ENCODE peak calls at places on chromosomes 12 and 14, in nine cellular contexts. One of them, this sample, is unnamed.

GRCh38 chr14:106174206-106174605 is 647.8 kb downstream of the TMEM121 start:
- DNase-seq in CD8-positive, alpha-beta T cell: peak
- DNase-seq in hippocampal formation: no peak
- DNase-seq in uterus: no peak
- DNase-seq in T-helper 2 cell: no peak
- DNase-seq in T1000: no peak
- DNase-seq in tibial nerve: no peak
- DNase-seq in SW 1271: no peak
- DNase-seq in activated gamma-delta T cell treated with Interleukin-2 at 50 U/mL for 16 hours: peak
- DNase-seq in this sample: no peak

GRCh38 chr12:104684884-104685283 is 228.1 kb downstream of the CHST11 start:
- DNase-seq in T-helper 2 cell: no peak
- DNase-seq in uterus: no peak
- DNase-seq in CD8-positive, alpha-beta T cell: no peak
- DNase-seq in tibial nerve: no peak
- DNase-seq in hippocampal formation: no peak
- DNase-seq in T1000: no peak
- DNase-seq in activated gamma-delta T cell treated with Interleukin-2 at 50 U/mL for 16 hours: no peak
- DNase-seq in SW 1271: no peak
- DNase-seq in this sample: no peak

GRCh38 chr12:56808954-56809353 is 45.8 kb downstream of the HSD17B6 start:
- DNase-seq in T-helper 2 cell: no peak
- DNase-seq in uterus: no peak
- DNase-seq in T1000: no peak
- DNase-seq in hippocampal formation: no peak
- DNase-seq in activated gamma-delta T cell treated with Interleukin-2 at 50 U/mL for 16 hours: no peak
- DNase-seq in CD8-positive, alpha-beta T cell: no peak
- DNase-seq in tibial nerve: no peak
- DNase-seq in SW 1271: no peak
- DNase-seq in this sample: no peak

GRCh38 chr14:24075485-24076301 is 4.3 kb downstream of the CPNE6 start:
- DNase-seq in tibial nerve: no peak
- DNase-seq in T-helper 2 cell: no peak
- DNase-seq in activated gamma-delta T cell treated with Interleukin-2 at 50 U/mL for 16 hours: no peak
- DNase-seq in hippocampal formation: no peak
- DNase-seq in SW 1271: no peak
- DNase-seq in CD8-positive, alpha-beta T cell: no peak
- DNase-seq in uterus: no peak
- DNase-seq in T1000: no peak
- DNase-seq in this sample: no peak

GRCh38 chr12:76270657-76271358 is 77.4 kb downstream of the BBS10 start:
- DNase-seq in SW 1271: no peak
- DNase-seq in T-helper 2 cell: no peak
- DNase-seq in tibial nerve: no peak
- DNase-seq in CD8-positive, alpha-beta T cell: no peak
- DNase-seq in T1000: no peak
- DNase-seq in uterus: no peak
- DNase-seq in hippocampal formation: no peak
- DNase-seq in activated gamma-delta T cell treated with Interleukin-2 at 50 U/mL for 16 hours: no peak
- DNase-seq in this sample: no peak

GRCh38 chr14:38755036-38755435 is 348.0 kb downstream of the SEC23A start:
- DNase-seq in SW 1271: no peak
- DNase-seq in CD8-positive, alpha-beta T cell: no peak
- DNase-seq in activated gamma-delta T cell treated with Interleukin-2 at 50 U/mL for 16 hours: no peak
- DNase-seq in uterus: no peak
- DNase-seq in T1000: no peak
- DNase-seq in T-helper 2 cell: no peak
- DNase-seq in tibial nerve: no peak
- DNase-seq in hippocampal formation: no peak
- DNase-seq in this sample: no peak

GRCh38 chr12:114895822-114896221 is 211.8 kb upstream of the TBX3 start:
- DNase-seq in CD8-positive, alpha-beta T cell: no peak
- DNase-seq in T-helper 2 cell: no peak
- DNase-seq in activated gamma-delta T cell treated with Interleukin-2 at 50 U/mL for 16 hours: no peak
- DNase-seq in SW 1271: no peak
- DNase-seq in uterus: no peak
- DNase-seq in hippocampal formation: no peak
- DNase-seq in T1000: no peak
- DNase-seq in tibial nerve: no peak
- DNase-seq in this sample: no peak

GRCh38 chr12:53113951-53114350 is 10.7 kb downstream of the SOAT2 start:
- DNase-seq in activated gamma-delta T cell treated with Interleukin-2 at 50 U/mL for 16 hours: no peak
- DNase-seq in tibial nerve: no peak
- DNase-seq in SW 1271: no peak
- DNase-seq in uterus: no peak
- DNase-seq in T-helper 2 cell: no peak
- DNase-seq in CD8-positive, alpha-beta T cell: no peak
- DNase-seq in T1000: no peak
- DNase-seq in hippocampal formation: no peak
- DNase-seq in this sample: no peak

GRCh38 chr12:122614839-122615238 is 87.8 kb downstream of the KNTC1 start:
- DNase-seq in T-helper 2 cell: no peak
- DNase-seq in CD8-positive, alpha-beta T cell: no peak
- DNase-seq in tibial nerve: no peak
- DNase-seq in hippocampal formation: no peak
- DNase-seq in activated gamma-delta T cell treated with Interleukin-2 at 50 U/mL for 16 hours: no peak
- DNase-seq in SW 1271: no peak
- DNase-seq in uterus: no peak
- DNase-seq in T1000: no peak
- DNase-seq in this sample: no peak

GRCh38 chr14:102285106-102285505 is 19.9 kb downstream of the MOK start:
- DNase-seq in SW 1271: no peak
- DNase-seq in tibial nerve: no peak
- DNase-seq in T-helper 2 cell: no peak
- DNase-seq in T1000: no peak
- DNase-seq in activated gamma-delta T cell treated with Interleukin-2 at 50 U/mL for 16 hours: no peak
- DNase-seq in hippocampal formation: no peak
- DNase-seq in CD8-positive, alpha-beta T cell: no peak
- DNase-seq in uterus: no peak
- DNase-seq in this sample: no peak

GRCh38 chr12:69910739-69911138 is 85.7 kb downstream of the MYRFL start:
- DNase-seq in hippocampal formation: no peak
- DNase-seq in SW 1271: no peak
- DNase-seq in T-helper 2 cell: no peak
- DNase-seq in tibial nerve: no peak
- DNase-seq in activated gamma-delta T cell treated with Interleukin-2 at 50 U/mL for 16 hours: no peak
- DNase-seq in CD8-positive, alpha-beta T cell: no peak
- DNase-seq in T1000: no peak
- DNase-seq in uterus: no peak
- DNase-seq in this sample: no peak

GRCh38 chr14:54278665-54279295 is 118.0 kb upstream of the CDKN3 start:
- DNase-seq in CD8-positive, alpha-beta T cell: no peak
- DNase-seq in T-helper 2 cell: no peak
- DNase-seq in hippocampal formation: no peak
- DNase-seq in T1000: no peak
- DNase-seq in uterus: no peak
- DNase-seq in activated gamma-delta T cell treated with Interleukin-2 at 50 U/mL for 16 hours: no peak
- DNase-seq in SW 1271: no peak
- DNase-seq in tibial nerve: no peak
- DNase-seq in this sample: no peak

GRCh38 chr14:26966942-26967341 is 369.1 kb upstream of the NOVA1 start:
- DNase-seq in T-helper 2 cell: no peak
- DNase-seq in tibial nerve: peak
- DNase-seq in T1000: no peak
- DNase-seq in activated gamma-delta T cell treated with Interleukin-2 at 50 U/mL for 16 hours: no peak
- DNase-seq in SW 1271: no peak
- DNase-seq in CD8-positive, alpha-beta T cell: no peak
- DNase-seq in hippocampal formation: peak
- DNase-seq in uterus: peak
- DNase-seq in this sample: no peak

GRCh38 chr12:108508243-108508642 is 6.8 kb upstream of the FICD start:
- DNase-seq in SW 1271: peak
- DNase-seq in CD8-positive, alpha-beta T cell: no peak
- DNase-seq in activated gamma-delta T cell treated with Interleukin-2 at 50 U/mL for 16 hours: no peak
- DNase-seq in T-helper 2 cell: no peak
- DNase-seq in tibial nerve: no peak
- DNase-seq in hippocampal formation: no peak
- DNase-seq in T1000: no peak
- DNase-seq in uterus: no peak
- DNase-seq in this sample: no peak

GRCh38 chr12:107967170-107967569 is 161.9 kb upstream of the WSCD2 start:
- DNase-seq in SW 1271: no peak
- DNase-seq in T-helper 2 cell: no peak
- DNase-seq in activated gamma-delta T cell treated with Interleukin-2 at 50 U/mL for 16 hours: no peak
- DNase-seq in CD8-positive, alpha-beta T cell: no peak
- DNase-seq in hippocampal formation: no peak
- DNase-seq in uterus: no peak
- DNase-seq in tibial nerve: no peak
- DNase-seq in T1000: no peak
- DNase-seq in this sample: no peak

GRCh38 chr14:105067140-105067968 is 2.1 kb upstream of the GPR132 start:
- DNase-seq in uterus: no peak
- DNase-seq in SW 1271: no peak
- DNase-seq in T-helper 2 cell: peak
- DNase-seq in activated gamma-delta T cell treated with Interleukin-2 at 50 U/mL for 16 hours: peak
- DNase-seq in tibial nerve: no peak
- DNase-seq in CD8-positive, alpha-beta T cell: peak
- DNase-seq in T1000: no peak
- DNase-seq in hippocampal formation: no peak
- DNase-seq in this sample: no peak

GRCh38 chr12:7450667-7451066 is 6.7 kb upstream of the CD163L1 start:
- DNase-seq in tibial nerve: no peak
- DNase-seq in T-helper 2 cell: no peak
- DNase-seq in CD8-positive, alpha-beta T cell: no peak
- DNase-seq in T1000: no peak
- DNase-seq in hippocampal formation: no peak
- DNase-seq in uterus: no peak
- DNase-seq in SW 1271: no peak
- DNase-seq in activated gamma-delta T cell treated with Interleukin-2 at 50 U/mL for 16 hours: no peak
- DNase-seq in this sample: no peak

GRCh38 chr14:77053046-77053841 is 24.7 kb upstream of the IRF2BPL start:
- DNase-seq in tibial nerve: no peak
- DNase-seq in SW 1271: no peak
- DNase-seq in CD8-positive, alpha-beta T cell: peak
- DNase-seq in T-helper 2 cell: peak
- DNase-seq in activated gamma-delta T cell treated with Interleukin-2 at 50 U/mL for 16 hours: peak
- DNase-seq in hippocampal formation: no peak
- DNase-seq in uterus: peak
- DNase-seq in T1000: no peak
- DNase-seq in this sample: no peak

GRCh38 chr12:550473-551260 is 90.9 kb downstream of the B4GALNT3 start:
- DNase-seq in uterus: no peak
- DNase-seq in tibial nerve: no peak
- DNase-seq in SW 1271: no peak
- DNase-seq in T1000: no peak
- DNase-seq in hippocampal formation: no peak
- DNase-seq in CD8-positive, alpha-beta T cell: no peak
- DNase-seq in activated gamma-delta T cell treated with Interleukin-2 at 50 U/mL for 16 hours: no peak
- DNase-seq in T-helper 2 cell: no peak
- DNase-seq in this sample: no peak

GRCh38 chr12:123961585-123961984 is 11.0 kb downstream of the CCDC92 start:
- DNase-seq in SW 1271: no peak
- DNase-seq in T-helper 2 cell: no peak
- DNase-seq in activated gamma-delta T cell treated with Interleukin-2 at 50 U/mL for 16 hours: no peak
- DNase-seq in hippocampal formation: no peak
- DNase-seq in tibial nerve: no peak
- DNase-seq in uterus: no peak
- DNase-seq in T1000: no peak
- DNase-seq in CD8-positive, alpha-beta T cell: no peak
- DNase-seq in this sample: no peak

GRCh38 chr12:93819048-93819491 is 141.9 kb downstream of the CRADD start:
- DNase-seq in uterus: peak
- DNase-seq in tibial nerve: peak
- DNase-seq in T-helper 2 cell: no peak
- DNase-seq in T1000: no peak
- DNase-seq in CD8-positive, alpha-beta T cell: no peak
- DNase-seq in SW 1271: no peak
- DNase-seq in hippocampal formation: peak
- DNase-seq in activated gamma-delta T cell treated with Interleukin-2 at 50 U/mL for 16 hours: no peak
- DNase-seq in this sample: no peak

GRCh38 chr12:5499566-5500325 is 67.8 kb downstream of the NTF3 start:
- DNase-seq in T1000: no peak
- DNase-seq in SW 1271: no peak
- DNase-seq in uterus: no peak
- DNase-seq in tibial nerve: no peak
- DNase-seq in hippocampal formation: no peak
- DNase-seq in activated gamma-delta T cell treated with Interleukin-2 at 50 U/mL for 16 hours: no peak
- DNase-seq in T-helper 2 cell: no peak
- DNase-seq in CD8-positive, alpha-beta T cell: no peak
- DNase-seq in this sample: no peak

GRCh38 chr12:110020956-110021355 is 21.7 kb downstream of the ANKRD13A start:
- DNase-seq in T1000: no peak
- DNase-seq in SW 1271: no peak
- DNase-seq in hippocampal formation: no peak
- DNase-seq in T-helper 2 cell: no peak
- DNase-seq in activated gamma-delta T cell treated with Interleukin-2 at 50 U/mL for 16 hours: no peak
- DNase-seq in CD8-positive, alpha-beta T cell: no peak
- DNase-seq in uterus: no peak
- DNase-seq in tibial nerve: no peak
- DNase-seq in this sample: no peak

GRCh38 chr14:104810316-104810715 is 9.4 kb downstream of the ZBTB42 start:
- DNase-seq in CD8-positive, alpha-beta T cell: no peak
- DNase-seq in uterus: no peak
- DNase-seq in activated gamma-delta T cell treated with Interleukin-2 at 50 U/mL for 16 hours: no peak
- DNase-seq in tibial nerve: no peak
- DNase-seq in SW 1271: no peak
- DNase-seq in hippocampal formation: no peak
- DNase-seq in T1000: no peak
- DNase-seq in T-helper 2 cell: no peak
- DNase-seq in this sample: no peak

GRCh38 chr12:108907861-108908302 is 28.0 kb downstream of the DAO start:
- DNase-seq in tibial nerve: no peak
- DNase-seq in T-helper 2 cell: no peak
- DNase-seq in CD8-positive, alpha-beta T cell: no peak
- DNase-seq in uterus: no peak
- DNase-seq in activated gamma-delta T cell treated with Interleukin-2 at 50 U/mL for 16 hours: no peak
- DNase-seq in hippocampal formation: peak
- DNase-seq in T1000: no peak
- DNase-seq in SW 1271: no peak
- DNase-seq in this sample: peak

GRCh38 chr12:91355150-91356006 is 172.8 kb upstream of the DCN start:
- DNase-seq in tibial nerve: peak
- DNase-seq in activated gamma-delta T cell treated with Interleukin-2 at 50 U/mL for 16 hours: peak
- DNase-seq in SW 1271: peak
- DNase-seq in T1000: peak
- DNase-seq in T-helper 2 cell: peak
- DNase-seq in uterus: peak
- DNase-seq in hippocampal formation: peak
- DNase-seq in CD8-positive, alpha-beta T cell: peak
- DNase-seq in this sample: no peak

GRCh38 chr12:98743362-98743953 is 98.4 kb downstream of the APAF1 start:
- DNase-seq in SW 1271: no peak
- DNase-seq in CD8-positive, alpha-beta T cell: no peak
- DNase-seq in tibial nerve: no peak
- DNase-seq in activated gamma-delta T cell treated with Interleukin-2 at 50 U/mL for 16 hours: no peak
- DNase-seq in uterus: no peak
- DNase-seq in hippocampal formation: no peak
- DNase-seq in T-helper 2 cell: peak
- DNase-seq in T1000: no peak
- DNase-seq in this sample: no peak

GRCh38 chr12:69027411-69027811 is 94.4 kb upstream of the CPM start:
- DNase-seq in SW 1271: no peak
- DNase-seq in tibial nerve: no peak
- DNase-seq in uterus: no peak
- DNase-seq in hippocampal formation: no peak
- DNase-seq in T1000: no peak
- DNase-seq in activated gamma-delta T cell treated with Interleukin-2 at 50 U/mL for 16 hours: no peak
- DNase-seq in T-helper 2 cell: no peak
- DNase-seq in CD8-positive, alpha-beta T cell: no peak
- DNase-seq in this sample: no peak

GRCh38 chr12:23862746-23863145 is 86.7 kb downstream of the SOX5 start:
- DNase-seq in uterus: no peak
- DNase-seq in tibial nerve: no peak
- DNase-seq in activated gamma-delta T cell treated with Interleukin-2 at 50 U/mL for 16 hours: no peak
- DNase-seq in T1000: no peak
- DNase-seq in hippocampal formation: no peak
- DNase-seq in CD8-positive, alpha-beta T cell: no peak
- DNase-seq in SW 1271: no peak
- DNase-seq in T-helper 2 cell: no peak
- DNase-seq in this sample: no peak

GRCh38 chr12:76820888-76821482 is 57.1 kb downstream of the ZDHHC17 start:
- DNase-seq in T1000: no peak
- DNase-seq in activated gamma-delta T cell treated with Interleukin-2 at 50 U/mL for 16 hours: no peak
- DNase-seq in SW 1271: peak
- DNase-seq in hippocampal formation: peak
- DNase-seq in CD8-positive, alpha-beta T cell: no peak
- DNase-seq in tibial nerve: no peak
- DNase-seq in uterus: peak
- DNase-seq in T-helper 2 cell: no peak
- DNase-seq in this sample: no peak

GRCh38 chr12:113086249-113087164 is 30.0 kb downstream of the DTX1 start:
- DNase-seq in activated gamma-delta T cell treated with Interleukin-2 at 50 U/mL for 16 hours: peak
- DNase-seq in CD8-positive, alpha-beta T cell: no peak
- DNase-seq in T-helper 2 cell: no peak
- DNase-seq in tibial nerve: no peak
- DNase-seq in T1000: no peak
- DNase-seq in hippocampal formation: no peak
- DNase-seq in uterus: no peak
- DNase-seq in SW 1271: no peak
- DNase-seq in this sample: no peak

This sample was measured in GF-D8.